ENCODE peak calls at places on chromosomes 11 and 22, in eight cellular contexts. E, H, D, N, F, L, Q and R are unnamed samples. For H3K27me3, the result is how much of the 10 kb centered on the place peaks cover.

GRCh38 chr11:110513521-110514450 is 84.0 kb downstream of the FDX1 start:
- DNase-seq in D (no peak), H (no peak), F (no peak), L (no peak), Q (peak), N (no peak), E (no peak), R (no peak)

GRCh38 chr11:113349528-113349927 is 35.1 kb downstream of the TTC12 start:
- DNase-seq in D (no peak), L (no peak), N (no peak), Q (peak), H (no peak), F (no peak), E (no peak), R (no peak)

GRCh38 chr11:45816614-45817013 is 11.7 kb downstream of the SLC35C1 start:
- DNase-seq in Q (peak), L (no peak), F (no peak), N (no peak), D (no peak), E (no peak), H (peak), R (peak)

GRCh38 chr11:36426226-36426848 is 83.7 kb downstream of the TRAF6 start:
- DNase-seq in E (no peak), N (no peak), F (no peak), H (no peak), L (no peak), Q (no peak), D (no peak), R (no peak)

GRCh38 chr22:34992672-34993071 is 73.3 kb upstream of the ISX start:
- DNase-seq in H (no peak), D (no peak), N (no peak), L (no peak), Q (no peak), E (no peak), F (no peak), R (no peak)

GRCh38 chr22:33600595-33600994 is 319.7 kb downstream of the LARGE1 start:
- DNase-seq in E (no peak), D (no peak), Q (no peak), F (no peak), H (no peak), N (no peak), L (no peak), R (no peak)

GRCh38 chr11:115161876-115162275 is 342.3 kb downstream of the CADM1 start:
- DNase-seq in N (no peak), L (no peak), F (no peak), D (no peak), H (no peak), E (no peak), Q (no peak), R (no peak)

GRCh38 chr11:59668188-59668949 is 468 bp downstream of the PATL1 start:
- DNase-seq in Q (peak), N (peak), L (peak), F (peak), D (peak), H (peak), E (peak), R (peak)

GRCh38 chr11:46741600-46742484 is 22.8 kb downstream of the F2 start:
- DNase-seq in F (no peak), D (no peak), Q (no peak), E (no peak), L (no peak), H (no peak), N (no peak), R (no peak)

GRCh38 chr11:11871991-11872401 is 30.2 kb downstream of the USP47 start:
- DNase-seq in F (no peak), H (no peak), N (no peak), D (no peak), E (no peak), L (no peak), Q (peak), R (no peak)

GRCh38 chr22:22111267-22111751 is 128.7 kb upstream of the TOP3B start:
- DNase-seq in Q (no peak), F (no peak), H (no peak), D (no peak), E (no peak), N (no peak), L (no peak), R (no peak)

GRCh38 chr11:126790550-126790981 is 210.0 kb downstream of the KIRREL3 start:
- DNase-seq in L (no peak), H (peak), D (no peak), N (no peak), F (no peak), Q (peak), E (no peak), R (peak)

GRCh38 chr11:63510360-63511130 is 4.7 kb downstream of the LGALS12 start:
- DNase-seq in Q (no peak), E (peak), L (peak), F (peak), H (no peak), D (peak), N (peak), R (peak)

GRCh38 chr11:9313648-9314290 is 624 bp downstream of the TMEM41B start:
- DNase-seq in Q (peak), F (no peak), E (no peak), D (no peak), L (peak), H (peak), N (no peak), R (peak)

GRCh38 chr22:23781533-23781932 is 5.2 kb upstream of the SMARCB1 start:
- DNase-seq in F (no peak), D (no peak), L (no peak), Q (no peak), N (no peak), E (no peak), H (no peak), R (no peak)

GRCh38 chr11:70952171-70952570 is 300.2 kb downstream of the SHANK2 start:
- DNase-seq in D (no peak), L (no peak), F (no peak), E (no peak), Q (no peak), N (no peak), H (no peak), R (no peak)

GRCh38 chr11:45662096-45662664 is 3.2 kb downstream of the CHST1 start:
- DNase-seq in D (no peak), L (no peak), N (no peak), E (no peak), F (no peak), H (no peak), Q (peak), R (no peak)

GRCh38 chr22:22817468-22818201 is 70.0 kb upstream of the IGLL5 start:
- DNase-seq in Q (no peak), E (no peak), D (no peak), F (no peak), H (no peak), L (no peak), N (no peak), R (peak)

GRCh38 chr22:48098243-48098935 is 1335.9 kb downstream of the TBC1D22A start:
- DNase-seq in H (no peak), F (no peak), N (no peak), D (no peak), E (no peak), Q (no peak), L (no peak), R (no peak)

GRCh38 chr11:121482231-121483129 is 29.7 kb upstream of the SORL1-AS1 start:
- DNase-seq in L (no peak), D (no peak), Q (peak), F (no peak), E (no peak), H (no peak), N (no peak), R (no peak)

GRCh38 chr11:125061237-125061636 is 1.9 kb upstream of the SLC37A2 start:
- DNase-seq in D (no peak), E (no peak), H (no peak), L (no peak), F (no peak), Q (no peak), N (no peak), R (no peak)

GRCh38 chr11:6259638-6260019 is at the start of gene CCKBR:
- DNase-seq in N (no peak), E (no peak), D (no peak), H (peak), F (no peak), L (peak), Q (peak), R (peak)

GRCh38 chr11:70183483-70184176 is 19.5 kb upstream of the FADD start:
- DNase-seq in Q (peak), D (no peak), L (peak), H (no peak), F (no peak), E (no peak), N (no peak), R (no peak)

GRCh38 chr11:65425971-65426838 is 3.6 kb downstream of the NEAT1 start:
- DNase-seq in E (peak), F (no peak), Q (peak), N (no peak), H (no peak), L (peak), D (no peak), R (no peak)

GRCh38 chr22:32177221-32177765 is 18.2 kb upstream of the C22orf42 start:
- DNase-seq in F (no peak), H (no peak), L (no peak), E (no peak), Q (peak), D (no peak), N (no peak), R (no peak)

GRCh38 chr22:45163074-45163416 is 680 bp upstream of the NUP50 start:
- DNase-seq in Q (peak), L (peak), N (no peak), E (no peak), D (no peak), F (no peak), H (peak), R (no peak)

GRCh38 chr11:64305691-64306562 is 603 bp downstream of the ESRRA start:
- DNase-seq in N (peak), Q (peak), F (peak), E (peak), L (peak), H (peak), D (peak), R (peak)

GRCh38 chr11:101401245-101401644 is 182.6 kb downstream of the TRPC6 start:
- DNase-seq in D (no peak), L (no peak), F (no peak), N (no peak), E (no peak), H (no peak), Q (no peak), R (no peak)

GRCh38 chr11:69304686-69305085 is 10.7 kb downstream of the MYEOV start:
- DNase-seq in N (no peak), F (no peak), D (no peak), E (no peak), L (no peak), H (no peak), Q (no peak), R (no peak)

GRCh38 chr22:24434472-24435322 is 7.3 kb downstream of the ADORA2A start:
- DNase-seq in H (no peak), D (no peak), L (no peak), Q (no peak), F (no peak), N (peak), E (peak), R (peak)

GRCh38 chr22:19066531-19067271 is 55.5 kb downstream of the DGCR2 start:
- DNase-seq in Q (no peak), N (no peak), F (peak), D (no peak), H (no peak), L (no peak), E (no peak), R (no peak)

DNA sequence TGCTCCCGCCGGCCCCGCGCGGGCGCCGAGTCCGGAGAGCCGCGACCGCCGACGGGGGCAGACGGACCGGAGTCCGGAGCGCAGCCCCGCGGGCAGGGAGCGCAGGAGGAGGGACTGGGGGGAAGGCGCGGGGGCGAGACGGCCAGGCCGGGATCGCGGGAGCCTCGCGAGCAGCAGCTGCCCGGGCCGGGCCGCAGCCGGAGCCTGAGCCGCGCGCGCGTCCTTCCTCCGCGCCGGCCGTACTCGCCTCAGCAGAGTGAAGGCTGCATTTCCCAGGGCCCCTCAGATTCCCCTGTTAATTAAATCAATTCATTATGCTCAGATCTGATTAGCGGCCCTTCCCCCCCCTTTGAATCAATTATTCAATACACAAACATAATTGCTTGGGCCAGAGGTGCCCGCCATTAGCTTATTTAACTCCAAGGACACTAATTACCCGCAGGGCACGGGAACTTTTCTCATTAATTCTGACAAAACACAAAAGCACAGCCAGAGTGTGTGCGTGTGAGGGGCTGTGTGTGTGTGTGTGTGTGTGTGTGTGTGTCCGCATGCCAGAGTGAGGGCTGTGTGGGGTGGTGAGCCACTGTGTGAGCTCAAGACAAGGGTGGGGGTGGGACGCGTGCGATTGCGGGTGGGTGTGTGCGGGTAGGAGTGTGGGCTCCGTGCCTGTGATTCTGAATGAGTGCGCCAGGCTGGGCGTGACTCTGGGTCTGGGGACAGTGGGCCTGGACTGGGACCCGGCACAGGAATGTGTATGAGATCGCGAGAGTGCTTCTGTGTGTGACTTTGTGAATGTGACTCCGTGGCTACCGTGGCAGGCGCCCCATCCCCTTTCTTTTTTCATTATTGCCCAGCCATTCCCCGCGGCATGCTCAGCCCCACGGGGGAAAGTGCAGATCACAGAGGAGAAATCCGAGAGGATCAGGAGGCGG is 5.1 kb upstream of the LMO1 start:
- DNase-seq in F (no peak), E (no peak), D (no peak), L (no peak), Q (no peak), H (peak), N (no peak), R (peak)
- H3K27me3 ChIP-seq in F (under half), E (half or more), D (under half), L (under half), Q (half or more), H (under half), N (half or more), R (half or more)

GRCh38 chr22:50046019-50046415 is 12.1 kb downstream of the TTLL8 start:
- DNase-seq in N (no peak), L (no peak), Q (no peak), D (peak), E (no peak), F (no peak), H (no peak), R (peak)
- H3K27me3 ChIP-seq in N (under half), L (under half), Q (under half), D (under half), E (under half), F (under half), H (under half), R (under half)

GRCh38 chr11:133506023-133506422 is 26.3 kb downstream of the OPCML start:
- DNase-seq in F (no peak), N (no peak), L (no peak), H (no peak), Q (no peak), D (no peak), E (no peak), R (no peak)

GRCh38 chr11:133504906-133505305 is 27.4 kb downstream of the OPCML start:
- DNase-seq in L (no peak), H (no peak), N (no peak), D (no peak), F (no peak), Q (no peak), E (no peak), R (no peak)

GRCh38 chr11:133506551-133507094 is 25.7 kb downstream of the OPCML start:
- DNase-seq in L (no peak), Q (no peak), D (no peak), H (no peak), N (no peak), E (no peak), F (no peak), R (no peak)

GRCh38 chr11:133508448-133508847 is 23.9 kb downstream of the OPCML start:
- DNase-seq in E (no peak), H (no peak), N (peak), Q (no peak), D (no peak), F (no peak), L (no peak), R (no peak)

DNA sequence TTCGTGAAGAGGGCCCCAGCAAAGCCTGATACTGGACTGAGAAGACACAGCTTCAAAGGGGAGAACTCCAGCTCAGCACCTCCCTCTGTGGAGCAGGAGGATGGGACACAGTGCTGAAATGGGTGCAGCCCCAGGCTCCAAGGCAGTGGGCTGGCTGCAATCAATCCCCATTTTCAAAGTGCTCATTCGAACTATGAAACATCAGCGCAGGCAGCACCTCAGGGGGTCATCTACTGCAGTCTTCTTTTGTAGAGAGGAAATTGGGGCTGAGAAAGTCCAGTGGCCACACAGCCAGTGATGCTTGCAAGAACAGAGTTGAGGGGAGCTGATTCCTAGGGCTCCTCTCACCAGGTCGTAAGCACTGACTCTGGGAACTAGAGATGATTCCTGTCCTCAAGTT is 25.1 kb downstream of the OPCML start:
- DNase-seq in N (no peak), Q (no peak), H (no peak), F (no peak), E (no peak), L (no peak), D (no peak), R (no peak)
- H3K27me3 ChIP-seq in N (under half), Q (under half), H (under half), F (under half), E (under half), L (under half), D (under half), R (under half)

GRCh38 chr11:75429641-75429901 is 3.4 kb downstream of the KLHL35 start:
- DNase-seq in L (no peak), E (no peak), H (no peak), F (no peak), Q (no peak), D (no peak), N (no peak), R (no peak)

GRCh38 chr11:75429902-75430691 is 2.9 kb downstream of the KLHL35 start:
- DNase-seq in Q (peak), F (no peak), H (peak), D (peak), L (peak), N (peak), E (no peak), R (peak)

GRCh38 chr11:75428989-75429640 is 3.9 kb downstream of the KLHL35 start:
- DNase-seq in E (no peak), L (no peak), Q (no peak), F (no peak), H (no peak), D (peak), N (no peak), R (no peak)

GRCh38 chr11:75431533-75432525 is 1.2 kb downstream of the KLHL35 start:
- DNase-seq in L (peak), E (no peak), F (no peak), Q (no peak), D (no peak), N (no peak), H (no peak), R (peak)

DNA sequence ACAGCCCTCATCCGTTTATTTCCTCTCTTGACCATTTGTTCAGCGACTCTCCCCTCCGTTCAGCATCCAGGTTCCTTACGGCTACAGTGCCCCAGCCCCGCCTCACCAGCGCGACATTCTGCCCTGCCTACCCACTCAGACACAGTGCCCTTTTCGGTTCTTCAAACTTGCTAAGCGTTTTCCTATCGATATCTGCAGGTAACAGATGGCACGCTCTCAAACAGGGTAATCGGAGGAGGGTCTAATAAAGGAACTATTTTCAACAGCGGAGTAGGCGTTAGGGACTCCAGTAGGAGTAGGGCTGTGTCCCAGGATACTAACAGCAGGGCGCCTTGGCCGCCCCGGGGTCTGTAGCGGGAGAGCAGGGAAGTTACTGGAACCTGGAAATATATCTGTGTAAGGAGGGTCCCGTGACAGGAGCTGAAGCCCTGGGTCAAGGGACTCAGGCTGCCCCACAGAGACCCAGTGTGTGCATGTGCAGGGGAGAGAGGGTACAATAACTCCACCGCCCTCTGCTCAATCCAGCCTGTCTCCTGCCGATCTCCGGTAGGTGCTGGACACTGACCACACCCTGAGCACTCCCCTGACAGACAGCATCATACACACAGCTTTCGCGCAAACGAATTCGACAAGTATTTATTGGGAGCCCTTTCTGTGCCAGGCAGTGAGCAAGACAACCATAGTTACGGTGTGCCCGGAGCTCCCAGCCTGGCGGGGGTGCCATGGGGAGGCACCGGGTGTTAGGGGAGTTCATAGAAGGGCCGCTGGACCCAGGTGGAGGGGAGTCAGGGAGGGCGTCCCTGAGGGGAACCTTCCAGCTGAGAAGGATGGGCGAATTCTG is 2.1 kb downstream of the KLHL35 start:
- DNase-seq in F (no peak), Q (no peak), E (no peak), D (peak), N (no peak), H (no peak), L (no peak), R (no peak)
- H3K27me3 ChIP-seq in F (under half), Q (under half), E (under half), D (under half), N (under half), H (under half), L (under half), R (half or more)

DNA sequence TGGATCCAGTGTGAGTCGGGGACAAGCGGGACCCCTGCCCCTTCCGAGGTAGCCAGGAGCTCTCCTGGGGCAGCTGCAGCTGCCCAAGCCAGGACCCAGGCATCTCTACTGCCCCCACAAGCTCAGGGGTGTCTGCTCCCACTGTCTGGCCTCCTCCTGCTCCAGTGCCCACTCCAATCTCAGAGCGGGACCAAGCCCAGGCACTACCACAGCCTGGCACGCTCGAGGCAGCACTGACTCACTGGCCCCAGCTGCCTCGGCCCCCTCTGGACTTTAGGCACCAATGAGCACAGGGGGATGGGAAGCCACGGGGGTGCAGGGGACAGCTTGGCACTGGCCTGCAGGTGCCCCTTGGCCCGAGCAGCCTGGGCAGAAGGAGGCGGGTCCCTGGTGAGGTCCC is 8.2 kb downstream of the IL2RB start:
- DNase-seq in N (no peak), Q (no peak), L (no peak), E (no peak), H (no peak), D (no peak), F (no peak), R (no peak)
- H3K27me3 ChIP-seq in N (under half), Q (under half), L (under half), E (under half), H (under half), D (under half), F (under half), R (under half)

GRCh38 chr11:78414321-78415051 is 3.1 kb downstream of the GAB2 start:
- DNase-seq in Q (peak), F (no peak), D (no peak), E (no peak), H (no peak), L (no peak), N (no peak), R (no peak)
- H3K27me3 ChIP-seq in Q (under half), F (under half), D (under half), E (under half), H (under half), L (under half), N (under half), R (under half)

GRCh38 chr11:2554338-2555240 is 109.8 kb downstream of the KCNQ1 start:
- DNase-seq in Q (no peak), L (no peak), E (no peak), N (no peak), F (no peak), D (peak), H (no peak), R (no peak)
- H3K27me3 ChIP-seq in Q (under half), L (under half), E (under half), N (under half), F (under half), D (under half), H (under half), R (under half)